ENCODE peak calls at places on chromosome 2, in seven cellular contexts. N, O, H, Y, U, G and I are unnamed samples.

GRCh38 chr2:32484907-32485306 is 128.1 kb downstream of the BIRC6 start:
- DNase-seq in N (peak; percentile 89), O (peak; percentile 94), H (no peak), Y (no peak), U (no peak), G (no peak), I (peak; percentile 93)

GRCh38 chr2:121625953-121626352 is 23.3 kb downstream of the CLASP1 start:
- DNase-seq in N (no peak), O (no peak), H (no peak), Y (no peak), U (no peak), G (no peak), I (no peak)

GRCh38 chr2:231199219-231199618 is 788 bp downstream of the ARMC9 start:
- DNase-seq in N (peak; percentile 51), O (peak; percentile 42), H (no peak), Y (no peak), U (no peak), G (no peak), I (peak; percentile 59)

GRCh38 chr2:117763806-117764205 is 50.7 kb upstream of the DDX18 start:
- DNase-seq in N (no peak), O (no peak), H (no peak), Y (no peak), U (no peak), G (no peak), I (no peak)

GRCh38 chr2:144452169-144453038 is 67.5 kb downstream of the ZEB2 start:
- DNase-seq in N (no peak), O (peak; percentile 64), H (peak; percentile 45), Y (no peak), U (no peak), G (no peak), I (peak; percentile 14)

GRCh38 chr2:64988420-64989125 is 626 bp upstream of the SLC1A4 start:
- DNase-seq in N (peak; percentile 83), O (peak; percentile 89), H (peak; percentile 88), Y (peak; percentile 82), U (peak; percentile 79), G (peak; percentile 62), I (peak; percentile 82)

GRCh38 chr2:104867351-104868080 is 13.6 kb downstream of the POU3F3 start:
- DNase-seq in N (no peak), O (no peak), H (no peak), Y (no peak), U (no peak), G (no peak), I (no peak)

GRCh38 chr2:65275141-65275540 is 47.5 kb downstream of the ACTR2 start:
- DNase-seq in N (no peak), O (no peak), H (no peak), Y (no peak), U (no peak), G (no peak), I (no peak)

GRCh38 chr2:240407090-240407489 is 28.4 kb upstream of the GPC1 start:
- DNase-seq in N (no peak), O (no peak), H (no peak), Y (no peak), U (no peak), G (no peak), I (no peak)

GRCh38 chr2:55063713-55064323 is 13.6 kb upstream of the RTN4 start:
- DNase-seq in N (no peak), O (no peak), H (peak; percentile 20), Y (no peak), U (no peak), G (no peak), I (peak; percentile 13)

GRCh38 chr2:146927080-146927714 is 917.6 kb upstream of the ACVR2A start:
- DNase-seq in N (peak; percentile 59), O (peak; percentile 86), H (peak; percentile 85), Y (peak; percentile 39), U (no peak), G (no peak), I (peak; percentile 65)

GRCh38 chr2:170006592-170007327 is 171.2 kb upstream of the MYO3B start:
- DNase-seq in N (no peak), O (peak; percentile 56), H (no peak), Y (no peak), U (no peak), G (no peak), I (peak; percentile 4)

GRCh38 chr2:209351636-209352035 is 72.2 kb upstream of the MAP2 start:
- DNase-seq in N (no peak), O (no peak), H (no peak), Y (no peak), U (no peak), G (no peak), I (no peak)

GRCh38 chr2:150126143-150126725 is 361.2 kb downstream of the RND3 start:
- DNase-seq in N (peak; percentile 94), O (no peak), H (no peak), Y (no peak), U (no peak), G (no peak), I (peak; percentile 95)

GRCh38 chr2:191922736-191923651 is 76.1 kb upstream of the CAVIN2 start:
- DNase-seq in N (no peak), O (no peak), H (no peak), Y (no peak), U (no peak), G (no peak), I (no peak)

GRCh38 chr2:99862566-99862965 is 279.8 kb downstream of the AFF3 start:
- DNase-seq in N (no peak), O (no peak), H (no peak), Y (no peak), U (no peak), G (no peak), I (no peak)

GRCh38 chr2:96952976-96953610 is 33.3 kb downstream of the FAM178B start:
- DNase-seq in N (no peak), O (peak; percentile 62), H (no peak), Y (no peak), U (peak; percentile 71), G (no peak), I (no peak)

GRCh38 chr2:46902465-46902864 is 13.1 kb downstream of the MCFD2 start:
- DNase-seq in N (no peak), O (no peak), H (no peak), Y (no peak), U (no peak), G (no peak), I (no peak)

GRCh38 chr2:60661073-60661738 is 94.9 kb upstream of the PAPOLG start:
- DNase-seq in N (no peak), O (no peak), H (no peak), Y (no peak), U (no peak), G (no peak), I (no peak)

GRCh38 chr2:60657673-60658072 is 98.4 kb upstream of the PAPOLG start:
- DNase-seq in N (no peak), O (no peak), H (no peak), Y (no peak), U (no peak), G (no peak), I (no peak)

DNA sequence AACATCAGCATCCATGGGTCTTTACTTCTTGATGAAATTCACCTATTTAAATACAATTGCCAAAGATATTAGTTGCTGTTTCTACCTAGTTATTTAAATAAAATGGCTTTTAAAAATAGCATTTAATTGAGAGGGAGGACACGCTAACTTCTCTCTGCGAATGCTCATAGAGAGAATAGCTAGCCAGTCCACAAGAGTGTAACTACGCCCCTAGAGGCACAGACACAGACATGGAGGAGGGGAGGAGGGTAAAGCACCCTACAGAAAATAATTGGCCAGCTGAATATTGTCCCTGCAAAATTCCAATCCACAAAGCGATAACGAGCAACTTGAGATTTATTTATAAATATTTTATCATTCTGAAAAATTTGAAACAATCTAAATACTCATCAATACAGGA is 97.0 kb upstream of the PAPOLG start:
- DNase-seq in N (no peak), O (no peak), H (no peak), Y (no peak), U (no peak), G (no peak), I (no peak)
- TF ChIP-seq CTCF in N (no peak), O (no peak), H (peak; percentile 22), Y (no peak), U (no peak), G (no peak), I (peak; percentile 5)

GRCh38 chr2:235666240-235666781 is 172.5 kb downstream of the AGAP1 start:
- DNase-seq in N (peak; percentile 92), O (peak; percentile 89), H (peak; percentile 73), Y (no peak), U (no peak), G (no peak), I (peak; percentile 94)
- H3K4me3 ChIP-seq in N (peak overlapping the region; percentile 50), O (peak overlapping the region; percentile 37), H (peak overlapping the region; percentile 58), Y (peak overlapping the region; percentile 7), U (peak overlapping the region; percentile 27), G (no peak overlapping the region), I (peak overlapping the region; percentile 41)

DNA sequence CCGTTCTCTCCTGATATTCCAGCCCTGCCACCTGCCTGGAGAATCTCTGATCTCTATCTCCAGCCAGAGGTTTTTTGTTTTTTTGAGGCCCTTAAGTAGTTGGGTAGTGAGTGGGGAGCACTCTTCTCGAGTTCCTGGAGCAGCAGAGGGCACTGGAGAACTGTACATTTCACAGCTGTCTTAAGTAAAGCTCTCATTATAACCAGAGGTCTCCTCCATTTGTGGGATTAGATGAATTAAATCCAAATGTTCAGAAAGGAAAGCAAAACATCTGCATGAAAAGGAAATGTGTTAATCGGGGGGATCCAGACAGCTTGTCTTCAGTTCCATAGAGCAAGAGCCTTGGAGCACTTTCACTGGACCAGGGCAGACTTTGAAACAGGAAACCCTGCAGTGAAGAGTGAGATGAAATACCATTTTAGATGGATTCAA is 32.8 kb downstream of the AOX1 start:
- DNase-seq in N (no peak), O (peak; percentile 84), H (no peak), Y (no peak), U (no peak), G (no peak), I (peak; percentile 51)
- TF ChIP-seq CTCF in N (no peak), O (peak; percentile 42), H (peak; percentile 11), Y (peak; percentile 17), U (peak; percentile 8), G (no peak), I (peak; percentile 24)

DNA sequence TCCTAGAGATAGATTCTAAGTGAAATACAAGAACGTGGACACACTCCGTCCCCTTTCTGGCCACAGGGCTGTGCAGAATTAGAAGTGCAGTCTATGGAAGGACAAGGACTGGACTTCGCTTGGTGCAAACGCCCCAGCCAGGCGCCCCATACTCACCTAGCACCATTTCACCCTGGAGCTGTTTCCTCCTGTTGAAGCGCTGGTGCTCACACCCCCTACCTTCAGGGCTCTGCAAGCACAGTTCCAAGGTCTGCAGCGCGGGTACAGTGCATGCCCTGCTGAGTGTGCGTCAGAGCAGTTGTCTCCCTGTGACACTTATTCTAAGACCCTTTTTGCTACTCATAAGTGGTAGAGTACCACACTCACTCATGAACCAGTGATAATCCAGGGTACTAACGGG is 3.0 kb downstream of the HPCAL1 start:
- DNase-seq in N (no peak), O (no peak), H (peak; percentile 63), Y (no peak), U (no peak), G (peak; percentile 65), I (no peak)
- H3K4me3 ChIP-seq in N (no peak overlapping the region), O (no peak overlapping the region), H (no peak overlapping the region), Y (peak overlapping the region; percentile 89), U (no peak overlapping the region), G (peak overlapping the region; percentile 31), I (no peak overlapping the region)